ENCODE peak calls at places on chromosomes 7 and 10, in seven cellular contexts. H, U, L, M, Z, F and Y are unnamed samples.

GRCh38 chr10:78830062-78830974 is 238.4 kb upstream of the ZMIZ1 start:
- DNase-seq in H (no peak), U (peak; percentile 20), L (peak; percentile 82), M (no peak), Z (peak; percentile 99), F (no peak), Y (no peak)

GRCh38 chr10:130127612-130128607 is 8.3 kb upstream of the GLRX3 start:
- DNase-seq in H (peak; percentile 65), U (peak; percentile 66), L (peak; percentile 81), M (peak; percentile 89), Z (peak; percentile 72), F (peak; percentile 59), Y (no peak)

GRCh38 chr10:112951349-112952281 is 1.6 kb downstream of the TCF7L2 start:
- DNase-seq in H (peak; percentile 86), U (peak; percentile 84), L (peak; percentile 86), M (peak; percentile 83), Z (peak; percentile 55), F (peak; percentile 30), Y (peak; percentile 25)

GRCh38 chr7:80499350-80499955 is 12.4 kb downstream of the GNAT3 start:
- DNase-seq in H (peak; percentile 93), U (peak; percentile 95), L (peak; percentile 95), M (no peak), Z (peak; percentile 89), F (no peak), Y (peak; percentile 84)

GRCh38 chr7:81638216-81638615 is 131.6 kb downstream of the HGF start:
- DNase-seq in H (peak; percentile 79), U (no peak), L (peak; percentile 95), M (no peak), Z (peak; percentile 95), F (no peak), Y (no peak)

GRCh38 chr7:47622946-47623640 is 41.2 kb upstream of the TNS3 start:
- DNase-seq in H (peak; percentile 99), U (no peak), L (peak; percentile 92), M (no peak), Z (peak; percentile 25), F (no peak), Y (no peak)

GRCh38 chr7:50646069-50646468 is 80.9 kb upstream of the DDC start:
- DNase-seq in H (no peak), U (no peak), L (no peak), M (no peak), Z (no peak), F (no peak), Y (no peak)

GRCh38 chr10:54800677-54801480 is at the start of gene PCDH15:
- DNase-seq in H (peak; percentile 65), U (peak; percentile 26), L (peak; percentile 18), M (peak; percentile 85), Z (peak; percentile 80), F (no peak), Y (no peak)

GRCh38 chr7:150753826-150754603 is 16.8 kb downstream of the GIMAP5 start:
- DNase-seq in H (no peak), U (peak; percentile 27), L (peak; percentile 33), M (peak; percentile 35), Z (peak; percentile 11), F (peak; percentile 56), Y (no peak)

GRCh38 chr7:34190299-34190698 is 285.0 kb downstream of the BMPER start:
- DNase-seq in H (no peak), U (peak; percentile 14), L (no peak), M (no peak), Z (no peak), F (no peak), Y (no peak)

GRCh38 chr7:151384352-151384697 is 25.5 kb downstream of the WDR86 start:
- DNase-seq in H (no peak), U (no peak), L (no peak), M (no peak), Z (no peak), F (no peak), Y (no peak)

GRCh38 chr10:650691-651615 is 38.5 kb downstream of the DIP2C start:
- DNase-seq in H (peak; percentile 39), U (no peak), L (peak; percentile 78), M (no peak), Z (no peak), F (no peak), Y (no peak)

GRCh38 chr10:91939653-91940052 is 16.1 kb downstream of the BTAF1 start:
- DNase-seq in H (no peak), U (no peak), L (peak; percentile 4), M (no peak), Z (no peak), F (no peak), Y (no peak)

GRCh38 chr10:2701802-2702201 is 365.5 kb upstream of the PFKP start:
- DNase-seq in H (no peak), U (no peak), L (no peak), M (no peak), Z (no peak), F (no peak), Y (no peak)

GRCh38 chr7:42125321-42125720 is 111.7 kb downstream of the GLI3 start:
- DNase-seq in H (no peak), U (no peak), L (no peak), M (peak; percentile 69), Z (no peak), F (no peak), Y (no peak)

GRCh38 chr7:2008936-2009540 is 223.7 kb downstream of the MAD1L1 start:
- DNase-seq in H (no peak), U (no peak), L (no peak), M (no peak), Z (no peak), F (no peak), Y (no peak)

GRCh38 chr7:17532861-17533404 is 234.5 kb downstream of the AHR start:
- DNase-seq in H (peak; percentile 83), U (peak; percentile 96), L (peak; percentile 97), M (no peak), Z (peak; percentile 96), F (no peak), Y (peak; percentile 85)

GRCh38 chr10:69801434-69802315 is at the start of gene COL13A1:
- DNase-seq in H (peak; percentile 71), U (peak; percentile 76), L (peak; percentile 90), M (peak; percentile 93), Z (peak; percentile 99), F (no peak), Y (peak; percentile 28)

GRCh38 chr10:63077800-63078199 is 55.3 kb upstream of the NRBF2 start:
- DNase-seq in H (no peak), U (no peak), L (no peak), M (no peak), Z (no peak), F (no peak), Y (no peak)

GRCh38 chr10:88389456-88389855 is 193.7 kb downstream of the RNLS start:
- DNase-seq in H (peak; percentile 83), U (peak; percentile 30), L (peak; percentile 60), M (peak; percentile 27), Z (no peak), F (no peak), Y (no peak)

GRCh38 chr7:2906197-2906931 is 62.3 kb upstream of the GNA12 start:
- DNase-seq in H (no peak), U (no peak), L (no peak), M (no peak), Z (no peak), F (no peak), Y (no peak)

GRCh38 chr7:130486114-130486962 is 5.5 kb upstream of the MEST start:
- DNase-seq in H (peak; percentile 17), U (no peak), L (no peak), M (peak; percentile 88), Z (peak; percentile 85), F (peak; percentile 55), Y (peak; percentile 15)

GRCh38 chr10:131902211-131902610 is 1.4 kb downstream of the PPP2R2D start:
- DNase-seq in H (no peak), U (no peak), L (no peak), M (no peak), Z (no peak), F (no peak), Y (no peak)
- H3K4me1 ChIP-seq in H (peaks cover 3% of the 10 kb centered on the region), U (peaks cover 30% of the 10 kb centered on the region), L (peaks cover 17% of the 10 kb centered on the region), M (peaks cover 6% of the 10 kb centered on the region), Z (peaks cover 25% of the 10 kb centered on the region), F (peaks cover 37% of the 10 kb centered on the region), Y (peaks cover 22% of the 10 kb centered on the region)

GRCh38 chr10:43105119-43105792 is 28.4 kb downstream of the RET start:
- DNase-seq in H (peak; percentile 68), U (peak; percentile 59), L (peak; percentile 83), M (peak; percentile 92), Z (peak; percentile 78), F (peak; percentile 89), Y (no peak)
- TF ChIP-seq EZH2 in H (no peak), U (no peak), L (no peak), M (peak; percentile 49), Z (no peak), F (no peak), Y (no peak)

DNA sequence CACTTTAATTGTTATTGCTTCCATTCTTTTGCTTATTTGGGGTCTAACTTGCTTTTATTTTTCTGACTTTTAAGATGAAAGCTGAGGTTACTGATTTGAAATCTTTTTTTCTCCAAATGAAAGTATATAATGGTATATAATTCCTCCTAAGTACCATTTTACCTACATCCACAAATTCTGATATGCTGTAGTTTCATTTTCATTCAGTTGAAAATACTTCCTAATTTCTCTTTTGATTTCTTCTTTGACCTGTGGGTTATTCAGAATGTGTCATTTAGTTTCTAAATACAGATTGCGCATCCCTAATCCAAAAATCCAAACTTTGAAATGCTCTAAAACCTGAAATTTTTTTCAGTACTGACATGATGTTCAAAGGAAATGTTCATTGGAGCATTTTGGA is 168.7 kb downstream of the CELF2 start:
- DNase-seq in H (no peak), U (no peak), L (no peak), M (no peak), Z (no peak), F (no peak), Y (no peak)
- H3K4me1 ChIP-seq in H (no peaks in the 10 kb centered on the region), U (no peaks in the 10 kb centered on the region), L (no peaks in the 10 kb centered on the region), M (peaks cover 21% of the 10 kb centered on the region), Z (no peaks in the 10 kb centered on the region), F (no peaks in the 10 kb centered on the region), Y (no peaks in the 10 kb centered on the region)

DNA sequence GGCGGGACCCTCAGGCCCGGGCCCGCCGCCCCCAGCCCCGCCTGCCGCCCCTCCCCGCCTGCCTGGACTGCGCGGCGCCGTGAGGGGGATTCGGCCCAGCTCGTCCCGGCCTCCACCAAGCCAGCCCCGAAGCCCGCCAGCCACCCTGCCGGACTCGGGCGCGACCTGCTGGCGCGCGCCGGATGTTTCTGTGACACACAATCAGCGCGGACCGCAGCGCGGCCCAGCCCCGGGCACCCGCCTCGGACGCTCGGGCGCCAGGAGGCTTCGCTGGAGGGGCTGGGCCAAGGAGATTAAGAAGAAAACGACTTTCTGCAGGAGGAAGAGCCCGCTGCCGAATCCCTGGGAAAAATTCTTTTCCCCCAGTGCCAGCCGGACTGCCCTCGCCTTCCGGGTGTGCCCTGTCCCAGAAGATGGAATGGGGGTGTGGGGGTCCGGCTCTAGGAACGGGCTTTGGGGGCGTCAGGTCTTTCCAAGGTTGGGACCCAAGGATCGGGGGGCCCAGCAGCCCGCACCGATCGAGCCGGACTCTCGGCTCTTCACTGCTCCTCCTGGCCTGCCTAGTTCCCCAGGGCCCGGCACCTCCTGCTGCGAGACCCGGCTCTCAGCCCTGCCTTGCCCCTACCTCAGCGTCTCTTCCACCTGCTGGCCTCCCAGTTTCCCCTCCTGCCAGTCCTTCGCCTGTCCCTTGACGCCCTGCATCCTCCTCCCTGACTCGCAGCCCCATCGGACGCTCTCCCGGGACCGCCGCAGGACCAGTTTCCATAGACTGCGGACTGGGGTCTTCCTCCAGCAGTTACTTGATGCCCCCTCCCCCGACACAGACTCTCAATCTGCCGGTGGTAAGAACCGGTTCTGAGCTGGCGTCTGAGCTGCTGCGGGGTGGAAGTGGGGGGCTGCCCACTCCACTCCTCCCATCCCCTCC is 82.7 kb downstream of the PAX2 start:
- DNase-seq in H (no peak), U (peak; percentile 3), L (peak; percentile 64), M (peak; percentile 92), Z (peak; percentile 30), F (peak; percentile 51), Y (no peak)
- TF ChIP-seq EZH2 in H (peak; percentile 100), U (peak; percentile 98), L (peak; percentile 10), M (peak; percentile 71), Z (no peak), F (no peak), Y (peak; percentile 100)